ENCODE peak calls at places on chromosomes 2 and 18, in ten cellular contexts. One of them, this sample, is unnamed.

GRCh38 chr18:13394794-13395193 is 176.2 kb downstream of the LDLRAD4 start:
- DNase-seq in body of pancreas: no peak
- DNase-seq in thyroid gland: peak; percentile 70
- DNase-seq in heart left ventricle: no peak
- DNase-seq in H1: no peak
- DNase-seq in uterus: no peak
- DNase-seq in stomach: no peak
- DNase-seq in adrenal gland: no peak
- DNase-seq in Peyer's patch: peak; percentile 76
- DNase-seq in breast epithelium: no peak
- DNase-seq in this sample: no peak

GRCh38 chr2:105812180-105813044 is 67.7 kb downstream of the NCK2 start:
- DNase-seq in body of pancreas: peak; percentile 45
- DNase-seq in thyroid gland: peak; percentile 88
- DNase-seq in heart left ventricle: no peak
- DNase-seq in H1: peak; percentile 46
- DNase-seq in uterus: peak; percentile 44
- DNase-seq in stomach: no peak
- DNase-seq in adrenal gland: peak; percentile 70
- DNase-seq in Peyer's patch: peak; percentile 68
- DNase-seq in breast epithelium: no peak
- DNase-seq in this sample: no peak

GRCh38 chr2:188364033-188364432 is 72.4 kb downstream of the GULP1 start:
- DNase-seq in body of pancreas: no peak
- DNase-seq in thyroid gland: no peak
- DNase-seq in heart left ventricle: no peak
- DNase-seq in H1: no peak
- DNase-seq in uterus: no peak
- DNase-seq in stomach: no peak
- DNase-seq in adrenal gland: no peak
- DNase-seq in Peyer's patch: no peak
- DNase-seq in breast epithelium: no peak
- DNase-seq in this sample: no peak

GRCh38 chr2:152620218-152620617 is 97.0 kb downstream of the PRPF40A start:
- DNase-seq in body of pancreas: no peak
- DNase-seq in thyroid gland: no peak
- DNase-seq in heart left ventricle: no peak
- DNase-seq in H1: no peak
- DNase-seq in uterus: no peak
- DNase-seq in stomach: no peak
- DNase-seq in adrenal gland: no peak
- DNase-seq in Peyer's patch: no peak
- DNase-seq in breast epithelium: no peak
- DNase-seq in this sample: no peak

GRCh38 chr18:79379251-79379905 is 16.4 kb upstream of the NFATC1 start:
- DNase-seq in body of pancreas: no peak
- DNase-seq in thyroid gland: no peak
- DNase-seq in heart left ventricle: no peak
- DNase-seq in H1: no peak
- DNase-seq in uterus: no peak
- DNase-seq in stomach: no peak
- DNase-seq in adrenal gland: no peak
- DNase-seq in Peyer's patch: no peak
- DNase-seq in breast epithelium: no peak
- DNase-seq in this sample: no peak

GRCh38 chr2:106068415-106068814 is 125.7 kb downstream of the UXS1 start:
- DNase-seq in body of pancreas: no peak
- DNase-seq in thyroid gland: no peak
- DNase-seq in heart left ventricle: no peak
- DNase-seq in H1: no peak
- DNase-seq in uterus: no peak
- DNase-seq in stomach: no peak
- DNase-seq in adrenal gland: no peak
- DNase-seq in Peyer's patch: no peak
- DNase-seq in breast epithelium: no peak
- DNase-seq in this sample: no peak

GRCh38 chr18:33440011-33440383 is 524 bp downstream of the CCDC178 start:
- DNase-seq in body of pancreas: peak; percentile 44
- DNase-seq in thyroid gland: peak; percentile 73
- DNase-seq in heart left ventricle: peak; percentile 12
- DNase-seq in H1: no peak
- DNase-seq in uterus: peak; percentile 18
- DNase-seq in stomach: peak; percentile 54
- DNase-seq in adrenal gland: no peak
- DNase-seq in Peyer's patch: no peak
- DNase-seq in breast epithelium: no peak
- DNase-seq in this sample: no peak

GRCh38 chr2:28404086-28404485 is 11.4 kb downstream of the FOSL2 start:
- DNase-seq in body of pancreas: no peak
- DNase-seq in thyroid gland: no peak
- DNase-seq in heart left ventricle: no peak
- DNase-seq in H1: no peak
- DNase-seq in uterus: no peak
- DNase-seq in stomach: no peak
- DNase-seq in adrenal gland: no peak
- DNase-seq in Peyer's patch: no peak
- DNase-seq in breast epithelium: no peak
- DNase-seq in this sample: no peak

GRCh38 chr2:177633910-177634294 is 241.3 kb downstream of the AGPS start:
- DNase-seq in body of pancreas: no peak
- DNase-seq in thyroid gland: no peak
- DNase-seq in heart left ventricle: no peak
- DNase-seq in H1: no peak
- DNase-seq in uterus: no peak
- DNase-seq in stomach: no peak
- DNase-seq in adrenal gland: no peak
- DNase-seq in Peyer's patch: no peak
- DNase-seq in breast epithelium: no peak
- DNase-seq in this sample: no peak

GRCh38 chr2:152234277-152234676 is 58.7 kb upstream of the STAM2 start:
- DNase-seq in body of pancreas: no peak
- DNase-seq in thyroid gland: no peak
- DNase-seq in heart left ventricle: no peak
- DNase-seq in H1: no peak
- DNase-seq in uterus: no peak
- DNase-seq in stomach: no peak
- DNase-seq in adrenal gland: no peak
- DNase-seq in Peyer's patch: no peak
- DNase-seq in breast epithelium: no peak
- DNase-seq in this sample: no peak

GRCh38 chr18:55821219-55821618 is 233.2 kb upstream of the TCF4 start:
- DNase-seq in body of pancreas: no peak
- DNase-seq in thyroid gland: peak; percentile 13
- DNase-seq in heart left ventricle: no peak
- DNase-seq in H1: no peak
- DNase-seq in uterus: no peak
- DNase-seq in stomach: no peak
- DNase-seq in adrenal gland: no peak
- DNase-seq in Peyer's patch: no peak
- DNase-seq in breast epithelium: no peak
- DNase-seq in this sample: no peak

GRCh38 chr2:164046040-164046439 is 310.2 kb upstream of the FIGN start:
- DNase-seq in body of pancreas: no peak
- DNase-seq in thyroid gland: no peak
- DNase-seq in heart left ventricle: no peak
- DNase-seq in H1: no peak
- DNase-seq in uterus: no peak
- DNase-seq in stomach: no peak
- DNase-seq in adrenal gland: no peak
- DNase-seq in Peyer's patch: no peak
- DNase-seq in breast epithelium: no peak
- DNase-seq in this sample: peak; percentile 9

GRCh38 chr18:48022531-48023330 is 92.3 kb upstream of the SMAD2 start:
- DNase-seq in body of pancreas: peak; percentile 34
- DNase-seq in thyroid gland: no peak
- DNase-seq in heart left ventricle: no peak
- DNase-seq in H1: no peak
- DNase-seq in uterus: no peak
- DNase-seq in stomach: no peak
- DNase-seq in adrenal gland: peak; percentile 57
- DNase-seq in Peyer's patch: peak; percentile 45
- DNase-seq in breast epithelium: no peak
- DNase-seq in this sample: peak; percentile 55

GRCh38 chr18:29512203-29512602 is 1335.3 kb upstream of the CDH2 start:
- DNase-seq in body of pancreas: no peak
- DNase-seq in thyroid gland: no peak
- DNase-seq in heart left ventricle: no peak
- DNase-seq in H1: no peak
- DNase-seq in uterus: no peak
- DNase-seq in stomach: no peak
- DNase-seq in adrenal gland: no peak
- DNase-seq in Peyer's patch: no peak
- DNase-seq in breast epithelium: no peak
- DNase-seq in this sample: no peak

GRCh38 chr18:8980496-8981402 is 121.8 kb upstream of the NDUFV2 start:
- DNase-seq in body of pancreas: no peak
- DNase-seq in thyroid gland: peak; percentile 2
- DNase-seq in heart left ventricle: no peak
- DNase-seq in H1: no peak
- DNase-seq in uterus: no peak
- DNase-seq in stomach: no peak
- DNase-seq in adrenal gland: no peak
- DNase-seq in Peyer's patch: no peak
- DNase-seq in breast epithelium: no peak
- DNase-seq in this sample: no peak

GRCh38 chr2:237720444-237720843 is 78.1 kb upstream of the RBM44 start:
- DNase-seq in body of pancreas: no peak
- DNase-seq in thyroid gland: no peak
- DNase-seq in heart left ventricle: no peak
- DNase-seq in H1: peak; percentile 29
- DNase-seq in uterus: no peak
- DNase-seq in stomach: no peak
- DNase-seq in adrenal gland: no peak
- DNase-seq in Peyer's patch: no peak
- DNase-seq in breast epithelium: no peak
- DNase-seq in this sample: no peak

GRCh38 chr2:30862054-30862651 is 54.9 kb upstream of the CAPN13 start:
- DNase-seq in body of pancreas: peak; percentile 83
- DNase-seq in thyroid gland: peak; percentile 78
- DNase-seq in heart left ventricle: peak; percentile 55
- DNase-seq in H1: peak; percentile 53
- DNase-seq in uterus: no peak
- DNase-seq in stomach: peak; percentile 71
- DNase-seq in adrenal gland: peak; percentile 85
- DNase-seq in Peyer's patch: peak; percentile 82
- DNase-seq in breast epithelium: no peak
- DNase-seq in this sample: peak; percentile 20

GRCh38 chr2:181779288-181779871 is 99.1 kb upstream of the NEUROD1 start:
- DNase-seq in body of pancreas: no peak
- DNase-seq in thyroid gland: no peak
- DNase-seq in heart left ventricle: no peak
- DNase-seq in H1: no peak
- DNase-seq in uterus: no peak
- DNase-seq in stomach: no peak
- DNase-seq in adrenal gland: no peak
- DNase-seq in Peyer's patch: no peak
- DNase-seq in breast epithelium: no peak
- DNase-seq in this sample: no peak

GRCh38 chr2:234368861-234369261 is 128.0 kb downstream of the ARL4C start:
- DNase-seq in body of pancreas: no peak
- DNase-seq in thyroid gland: peak; percentile 18
- DNase-seq in heart left ventricle: no peak
- DNase-seq in H1: no peak
- DNase-seq in uterus: no peak
- DNase-seq in stomach: no peak
- DNase-seq in adrenal gland: no peak
- DNase-seq in Peyer's patch: peak; percentile 66
- DNase-seq in breast epithelium: no peak
- DNase-seq in this sample: peak; percentile 56
- TF ChIP-seq POLR2A in body of pancreas: no peak
- TF ChIP-seq POLR2A in thyroid gland: no peak
- TF ChIP-seq POLR2A in heart left ventricle: no peak
- TF ChIP-seq POLR2A in H1: no peak
- TF ChIP-seq POLR2A in uterus: no peak
- TF ChIP-seq POLR2A in stomach: no peak
- TF ChIP-seq POLR2A in adrenal gland: no peak
- TF ChIP-seq POLR2A in Peyer's patch: no peak
- TF ChIP-seq POLR2A in breast epithelium: no peak
- TF ChIP-seq POLR2A in this sample: no peak

GRCh38 chr2:171434671-171434980 is 600 bp downstream of the DCAF17 start:
- DNase-seq in body of pancreas: no peak
- DNase-seq in thyroid gland: no peak
- DNase-seq in heart left ventricle: no peak
- DNase-seq in H1: no peak
- DNase-seq in uterus: no peak
- DNase-seq in stomach: no peak
- DNase-seq in adrenal gland: no peak
- DNase-seq in Peyer's patch: no peak
- DNase-seq in breast epithelium: no peak
- DNase-seq in this sample: no peak
- TF ChIP-seq POLR2A in body of pancreas: no peak
- TF ChIP-seq POLR2A in thyroid gland: no peak
- TF ChIP-seq POLR2A in heart left ventricle: no peak
- TF ChIP-seq POLR2A in H1: peak; percentile 1
- TF ChIP-seq POLR2A in uterus: no peak
- TF ChIP-seq POLR2A in stomach: no peak
- TF ChIP-seq POLR2A in adrenal gland: peak; percentile 1
- TF ChIP-seq POLR2A in Peyer's patch: no peak
- TF ChIP-seq POLR2A in breast epithelium: no peak
- TF ChIP-seq POLR2A in this sample: peak; percentile 38

DNA sequence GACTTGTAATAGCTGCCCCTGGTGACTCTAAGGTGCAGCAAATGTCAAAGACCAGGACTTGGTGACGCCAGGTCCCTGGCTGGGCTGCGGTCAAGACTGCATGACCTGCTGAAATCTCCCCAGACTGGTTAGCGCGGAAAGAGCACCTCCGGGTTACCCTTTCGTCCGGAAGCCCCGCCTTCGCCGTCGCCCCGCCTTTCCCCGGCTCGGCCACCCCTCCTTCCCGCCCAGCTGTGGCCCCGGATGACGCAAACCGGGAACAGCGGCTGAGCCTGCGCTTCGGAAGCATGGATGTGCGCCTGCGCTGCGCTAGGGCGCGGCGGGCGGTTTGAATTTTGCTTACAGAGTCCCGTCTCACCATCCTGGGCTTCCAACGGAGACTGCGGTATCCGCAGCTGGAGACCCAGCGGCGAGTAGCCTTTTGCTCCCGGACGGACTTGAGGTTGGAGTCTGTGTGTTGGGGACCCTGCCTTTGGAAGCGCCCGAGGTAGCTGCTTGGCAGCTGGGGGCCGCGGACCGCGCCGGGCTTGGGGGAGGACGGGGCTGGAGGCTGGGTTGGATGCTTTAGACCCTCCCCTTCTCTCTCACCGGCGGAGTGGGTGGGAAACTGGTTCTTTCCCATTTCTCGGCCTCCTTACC is at the start of gene SKA1:
- DNase-seq in body of pancreas: peak; percentile 94
- DNase-seq in thyroid gland: peak; percentile 94
- DNase-seq in heart left ventricle: peak; percentile 92
- DNase-seq in H1: peak; percentile 94
- DNase-seq in uterus: peak; percentile 89
- DNase-seq in stomach: peak; percentile 93
- DNase-seq in adrenal gland: peak; percentile 95
- DNase-seq in Peyer's patch: peak; percentile 95
- DNase-seq in breast epithelium: peak; percentile 88
- DNase-seq in this sample: peak; percentile 70
- TF ChIP-seq POLR2A in body of pancreas: peak; percentile 87
- TF ChIP-seq POLR2A in thyroid gland: peak; percentile 81
- TF ChIP-seq POLR2A in heart left ventricle: no peak
- TF ChIP-seq POLR2A in H1: peak; percentile 91
- TF ChIP-seq POLR2A in uterus: peak; percentile 40
- TF ChIP-seq POLR2A in stomach: no peak
- TF ChIP-seq POLR2A in adrenal gland: peak; percentile 74
- TF ChIP-seq POLR2A in Peyer's patch: peak; percentile 88
- TF ChIP-seq POLR2A in breast epithelium: no peak
- TF ChIP-seq POLR2A in this sample: peak; percentile 63

GRCh38 chr18:23071285-23071684 is 64.0 kb upstream of the CABLES1 start:
- DNase-seq in body of pancreas: peak; percentile 36
- DNase-seq in thyroid gland: peak; percentile 20
- DNase-seq in heart left ventricle: peak; percentile 28
- DNase-seq in H1: no peak
- DNase-seq in uterus: no peak
- DNase-seq in stomach: peak; percentile 50
- DNase-seq in adrenal gland: peak; percentile 52
- DNase-seq in Peyer's patch: peak; percentile 93
- DNase-seq in breast epithelium: no peak
- DNase-seq in this sample: no peak
- TF ChIP-seq POLR2A in body of pancreas: no peak
- TF ChIP-seq POLR2A in thyroid gland: no peak
- TF ChIP-seq POLR2A in heart left ventricle: no peak
- TF ChIP-seq POLR2A in H1: no peak
- TF ChIP-seq POLR2A in uterus: no peak
- TF ChIP-seq POLR2A in stomach: no peak
- TF ChIP-seq POLR2A in adrenal gland: no peak
- TF ChIP-seq POLR2A in Peyer's patch: no peak
- TF ChIP-seq POLR2A in breast epithelium: no peak
- TF ChIP-seq POLR2A in this sample: no peak